ENCODE peak calls at places on chromosome 22, in five cellular contexts. A, R, X, M and T are unnamed samples.

GRCh38 chr22:26615149-26615548 is 2.7 kb downstream of the CRYBB1 start:
- DNase-seq in X (peak), M (no peak), R (no peak), A (no peak), T (no peak)

GRCh38 chr22:44847380-44847779 is 95.0 kb downstream of the ARHGAP8 start:
- DNase-seq in A (no peak), M (no peak), R (no peak), X (no peak), T (no peak)

GRCh38 chr22:46998346-46998745 is 235.9 kb downstream of the TBC1D22A start:
- DNase-seq in X (no peak), A (no peak), M (no peak), R (no peak), T (no peak)

GRCh38 chr22:36027579-36027959 is 1.1 kb downstream of the RBFOX2 start:
- DNase-seq in R (no peak), A (no peak), X (peak), M (peak), T (no peak)

GRCh38 chr22:41285441-41285819 is 557 bp downstream of the RANGAP1 start:
- DNase-seq in X (peak), A (peak), R (peak), M (peak), T (peak)

GRCh38 chr22:22171357-22172218 is 73.0 kb upstream of the VPREB1 start:
- DNase-seq in X (no peak), M (peak), A (no peak), R (peak), T (peak)

GRCh38 chr22:43094085-43094484 is 4.9 kb upstream of the TTLL1 start:
- DNase-seq in X (no peak), M (no peak), A (no peak), R (no peak), T (no peak)

GRCh38 chr22:44523981-44524759 is 26.1 kb upstream of the RTL6 start:
- DNase-seq in X (no peak), R (no peak), A (peak), M (no peak), T (no peak)

GRCh38 chr22:23751441-23751996 is 607 bp upstream of the ZNF70 start:
- DNase-seq in A (no peak), X (no peak), M (peak), R (peak), T (no peak)

GRCh38 chr22:37063436-37064420 is 12.2 kb downstream of the KCTD17 start:
- DNase-seq in A (no peak), R (no peak), X (no peak), M (no peak), T (no peak)

GRCh38 chr22:24441406-24442351 is 14.3 kb downstream of the ADORA2A start:
- DNase-seq in M (no peak), X (peak), R (no peak), A (no peak), T (no peak)

GRCh38 chr22:36701941-36702640 is 1.5 kb downstream of the CACNG2 start:
- DNase-seq in R (no peak), X (no peak), M (no peak), A (no peak), T (no peak)

GRCh38 chr22:36201630-36202312 is at the start of gene APOL4:
- DNase-seq in X (no peak), M (no peak), A (no peak), R (no peak), T (no peak)

GRCh38 chr22:19108807-19109197 is 13.4 kb downstream of the DGCR2 start:
- DNase-seq in R (no peak), A (no peak), X (no peak), M (no peak), T (no peak)

GRCh38 chr22:19109198-19110063 is 12.8 kb downstream of the DGCR2 start:
- DNase-seq in A (no peak), M (no peak), X (peak), R (no peak), T (no peak)

GRCh38 chr22:19111140-19111539 is 11.1 kb downstream of the DGCR2 start:
- DNase-seq in R (no peak), X (no peak), M (peak), A (no peak), T (no peak)

GRCh38 chr22:19111584-19111983 is 10.6 kb downstream of the DGCR2 start:
- DNase-seq in A (no peak), M (no peak), X (no peak), R (no peak), T (no peak)

GRCh38 chr22:19110064-19110458 is 12.2 kb downstream of the DGCR2 start:
- DNase-seq in A (no peak), X (no peak), M (peak), R (no peak), T (no peak)
- TF ChIP-seq CTCF in A (no peak), X (no peak), M (no peak), R (no peak), T (no peak)

DNA sequence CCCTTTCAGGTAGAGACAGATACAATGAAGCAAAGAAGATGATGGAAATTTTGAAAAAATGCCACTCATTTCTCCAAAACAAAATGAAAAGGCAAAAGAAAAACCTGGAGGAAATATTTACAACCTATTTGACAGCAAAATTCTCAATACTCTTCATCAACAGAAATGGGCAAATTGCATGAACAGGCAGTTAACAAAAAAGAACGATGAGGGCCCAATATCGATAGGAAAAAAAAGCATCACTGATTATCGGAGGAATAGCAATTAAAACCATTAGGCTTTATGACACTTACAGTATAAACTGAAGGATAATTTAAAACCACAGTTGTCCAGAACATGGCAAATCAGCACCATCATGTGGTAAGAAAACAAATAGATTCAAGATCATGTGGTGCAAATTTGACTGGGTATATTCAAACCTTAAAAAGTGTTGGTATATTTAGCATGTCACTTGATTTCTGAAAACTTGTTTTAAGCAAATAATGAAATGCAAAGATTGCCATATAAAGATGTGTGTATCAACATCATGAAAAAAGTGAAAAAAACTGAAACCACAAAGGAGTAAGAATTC is 222.9 kb downstream of the BRD1 start:
- DNase-seq in A (no peak), X (no peak), M (no peak), R (no peak), T (no peak)
- TF ChIP-seq CTCF in A (no peak), X (no peak), M (no peak), R (no peak), T (no peak)

GRCh38 chr22:34975721-34976120 is 90.2 kb upstream of the ISX start:
- DNase-seq in M (peak), R (peak), A (no peak), X (no peak), T (no peak)
- TF ChIP-seq CTCF in M (peak), R (no peak), A (no peak), X (no peak), T (no peak)

GRCh38 chr22:38921126-38921525 is 36.3 kb upstream of the APOBEC3A start:
- DNase-seq in R (no peak), X (no peak), M (no peak), A (no peak), T (no peak)

GRCh38 chr22:38921801-38922200 is 35.6 kb upstream of the APOBEC3A start:
- DNase-seq in X (no peak), R (no peak), A (no peak), M (no peak), T (no peak)

GRCh38 chr22:38925571-38926041 is 31.8 kb upstream of the APOBEC3A start:
- DNase-seq in X (no peak), A (no peak), M (no peak), R (no peak), T (no peak)

GRCh38 chr22:38924197-38924952 is 33.0 kb upstream of the APOBEC3A start:
- DNase-seq in R (no peak), M (no peak), A (peak), X (no peak), T (no peak)

DNA sequence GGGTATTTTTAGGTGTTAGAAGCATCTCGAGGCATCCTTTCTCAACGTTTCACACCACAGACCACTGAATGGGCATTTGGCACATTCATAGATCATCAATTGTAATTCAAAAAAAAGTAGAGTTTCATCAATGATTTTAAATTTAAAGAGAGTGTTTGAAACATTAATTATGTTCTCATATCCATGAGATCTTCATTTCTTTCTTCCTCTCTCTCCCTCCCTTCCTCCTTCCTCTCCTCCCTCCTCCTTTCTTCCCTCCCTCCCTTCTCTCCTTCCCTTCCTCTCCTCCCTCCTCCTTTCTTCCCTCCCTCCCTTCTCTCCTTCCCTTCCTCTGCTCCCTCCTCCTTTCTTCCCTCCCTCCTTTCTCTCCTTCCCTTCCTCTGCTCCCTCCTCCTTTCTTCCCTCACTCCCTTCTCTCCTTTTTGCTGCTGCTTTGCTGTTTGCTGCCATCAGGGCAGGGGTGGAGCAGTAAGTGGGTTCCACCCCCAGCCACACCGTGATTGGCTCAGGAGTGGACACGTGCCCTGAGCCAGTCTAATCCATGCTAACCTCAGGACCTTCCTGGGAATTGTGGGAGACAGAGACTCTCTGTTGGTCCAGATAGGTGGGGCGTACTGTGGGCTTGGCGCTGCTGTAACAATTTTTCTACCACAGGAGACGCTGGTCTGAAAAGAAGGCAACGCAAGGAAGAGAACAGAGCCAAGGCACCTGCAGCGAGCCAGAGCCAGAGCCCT is 33.8 kb upstream of the APOBEC3A start:
- DNase-seq in X (no peak), A (peak), R (no peak), M (peak), T (no peak)
- TF ChIP-seq CTCF in X (no peak), A (peak), R (no peak), M (no peak), T (no peak)

GRCh38 chr22:17788528-17789378 is 14.5 kb upstream of the BID start:
- DNase-seq in M (no peak), A (no peak), R (peak), X (no peak), T (no peak)
- TF ChIP-seq CTCF in M (peak), A (peak), R (peak), X (no peak), T (no peak)

GRCh38 chr22:33518405-33518804 is 401.9 kb downstream of the LARGE1 start:
- DNase-seq in X (no peak), M (no peak), A (no peak), R (no peak), T (no peak)

GRCh38 chr22:33521879-33522665 is 398.2 kb downstream of the LARGE1 start:
- DNase-seq in M (no peak), A (no peak), R (no peak), X (no peak), T (no peak)

GRCh38 chr22:33520904-33521780 is 399.1 kb downstream of the LARGE1 start:
- DNase-seq in A (no peak), R (no peak), X (no peak), M (no peak), T (no peak)

GRCh38 chr22:33519974-33520903 is 400.0 kb downstream of the LARGE1 start:
- DNase-seq in R (no peak), A (no peak), X (no peak), M (no peak), T (no peak)

GRCh38 chr22:33519140-33519973 is 400.9 kb downstream of the LARGE1 start:
- DNase-seq in X (peak), A (no peak), R (peak), M (peak), T (peak)
- TF ChIP-seq CTCF in X (peak), A (peak), R (peak), M (peak), T (peak)

GRCh38 chr22:34105461-34106062 is 185.3 kb upstream of the LARGE1 start:
- DNase-seq in M (peak), X (peak), R (peak), A (no peak), T (peak)
- TF ChIP-seq CTCF in M (peak), X (peak), R (peak), A (no peak), T (peak)